ENCODE peak calls at places on chromosome 6, in nine cellular contexts. Y is NCI-H748 treated with DMSO at 0.1 percent for 48 hours; Q is NCI-H526; U is activated naive CD4-positive, alpha-beta T cell treated with anti-CD3 and anti-CD28 coated beads for 36 hours; P is Right ventricle myocardium inferior; V is activated CD8-positive, alpha-beta memory T cell treated with anti-CD3 and anti-CD28 coated beads, Interleukin-2, amount 50 U/mL, for 48 hours; B is retinal pigment epithelial cell; A is cerebellum; N is brain microvascular endothelial cell. J is an unnamed sample.

GRCh38 chr6:37024665-37025337 is 19.3 kb downstream of the FGD2 start:
- DNase-seq in Y (no peak), Q (no peak), U (peak; percentile 82), P (no peak), V (peak; percentile 81), B (peak; percentile 54), A (no peak), N (no peak), J (peak; percentile 98)

GRCh38 chr6:7073082-7073783 is 34.5 kb upstream of the RREB1 start:
- DNase-seq in Y (no peak), Q (no peak), U (no peak), P (no peak), V (no peak), B (no peak), A (no peak), N (no peak), J (peak; percentile 63)

GRCh38 chr6:98875375-98875774 is 41.0 kb downstream of the POU3F2 start:
- DNase-seq in Y (no peak), Q (no peak), U (no peak), P (no peak), V (no peak), B (no peak), A (no peak), N (no peak), J (no peak)

GRCh38 chr6:43840490-43841218 is 70.6 kb downstream of the VEGFA start:
- DNase-seq in Y (no peak), Q (no peak), U (no peak), P (no peak), V (no peak), B (no peak), A (no peak), N (no peak), J (no peak)

GRCh38 chr6:105211831-105212230 is 32.0 kb upstream of the POPDC3 start:
- DNase-seq in Y (no peak), Q (no peak), U (no peak), P (no peak), V (no peak), B (no peak), A (no peak), N (no peak), J (peak; percentile 61)

GRCh38 chr6:136251394-136251793 is 1.3 kb upstream of the MTFR2 start:
- DNase-seq in Y (no peak), Q (no peak), U (no peak), P (no peak), V (no peak), B (no peak), A (no peak), N (no peak), J (no peak)

GRCh38 chr6:13427838-13428527 is 59.4 kb downstream of the GFOD1 start:
- DNase-seq in Y (no peak), Q (no peak), U (peak; percentile 90), P (peak; percentile 78), V (peak; percentile 86), B (no peak), A (no peak), N (no peak), J (no peak)

GRCh38 chr6:42140051-42140450 is 2.4 kb downstream of the C6orf132 start:
- DNase-seq in Y (no peak), Q (no peak), U (no peak), P (no peak), V (no peak), B (no peak), A (no peak), N (no peak), J (peak; percentile 91)

GRCh38 chr6:43180985-43181384 is 1.0 kb upstream of the CUL9 start:
- DNase-seq in Y (no peak), Q (no peak), U (no peak), P (no peak), V (no peak), B (no peak), A (no peak), N (no peak), J (no peak)

GRCh38 chr6:169035381-169036280 is 218.0 kb downstream of the THBS2 start:
- DNase-seq in Y (no peak), Q (no peak), U (no peak), P (no peak), V (no peak), B (peak; percentile 87), A (no peak), N (peak; percentile 60), J (peak; percentile 11)

GRCh38 chr6:43228951-43229802 is at the start of gene DNPH1:
- DNase-seq in Y (peak; percentile 68), Q (no peak), U (peak; percentile 79), P (peak; percentile 89), V (peak; percentile 93), B (no peak), A (peak; percentile 87), N (peak; percentile 32), J (peak; percentile 78)

GRCh38 chr6:158805698-158806373 is 13.3 kb downstream of the EZR start:
- DNase-seq in Y (no peak), Q (no peak), U (no peak), P (no peak), V (no peak), B (no peak), A (no peak), N (no peak), J (no peak)

GRCh38 chr6:135853227-135853626 is 1.7 kb downstream of the PDE7B start:
- DNase-seq in Y (no peak), Q (no peak), U (no peak), P (no peak), V (no peak), B (no peak), A (no peak), N (peak; percentile 51), J (no peak)

GRCh38 chr6:106803188-106803587 is 171.3 kb downstream of the CD24 start:
- DNase-seq in Y (no peak), Q (no peak), U (no peak), P (no peak), V (no peak), B (no peak), A (no peak), N (no peak), J (no peak)

GRCh38 chr6:1771324-1771723 is 161.6 kb downstream of the FOXC1 start:
- DNase-seq in Y (peak; percentile 99), Q (no peak), U (peak; percentile 78), P (no peak), V (peak; percentile 66), B (no peak), A (no peak), N (peak; percentile 37), J (peak; percentile 89)

GRCh38 chr6:31489046-31489445 is 8.9 kb upstream of the MICB start:
- DNase-seq in Y (no peak), Q (no peak), U (no peak), P (no peak), V (no peak), B (no peak), A (no peak), N (no peak), J (no peak)

GRCh38 chr6:13729891-13730290 is 18.3 kb upstream of the RANBP9 start:
- DNase-seq in Y (no peak), Q (no peak), U (no peak), P (no peak), V (no peak), B (no peak), A (no peak), N (peak; percentile 40), J (peak; percentile 58)

GRCh38 chr6:6560909-6561308 is 27.6 kb upstream of the LY86 start:
- DNase-seq in Y (no peak), Q (no peak), U (no peak), P (no peak), V (no peak), B (no peak), A (no peak), N (no peak), J (no peak)

GRCh38 chr6:107105511-107106116 is 9.7 kb downstream of the BEND3 start:
- DNase-seq in Y (no peak), Q (no peak), U (no peak), P (no peak), V (no peak), B (no peak), A (no peak), N (no peak), J (no peak)

GRCh38 chr6:93017213-93017612 is 402.1 kb downstream of the EPHA7 start:
- DNase-seq in Y (no peak), Q (no peak), U (no peak), P (no peak), V (no peak), B (no peak), A (no peak), N (no peak), J (no peak)

GRCh38 chr6:24357336-24358218 is at the start of gene DCDC2:
- DNase-seq in Y (peak; percentile 80), Q (peak; percentile 57), U (peak; percentile 60), P (no peak), V (peak; percentile 62), B (no peak), A (no peak), N (no peak), J (peak; percentile 61)

GRCh38 chr6:28988536-28989415 is 16.3 kb downstream of the ZNF311 start:
- DNase-seq in Y (no peak), Q (no peak), U (peak; percentile 83), P (peak; percentile 76), V (peak; percentile 86), B (no peak), A (no peak), N (peak; percentile 66), J (peak; percentile 68)

GRCh38 chr6:56549014-56549413 is 93.7 kb downstream of the DST start:
- DNase-seq in Y (peak; percentile 14), Q (no peak), U (no peak), P (no peak), V (no peak), B (no peak), A (no peak), N (no peak), J (no peak)

GRCh38 chr6:166406197-166406596 is 23.5 kb upstream of the MPC1 start:
- DNase-seq in Y (no peak), Q (no peak), U (no peak), P (no peak), V (no peak), B (no peak), A (no peak), N (no peak), J (no peak)

GRCh38 chr6:43852350-43852864 is 82.4 kb downstream of the VEGFA start:
- DNase-seq in Y (no peak), Q (no peak), U (no peak), P (no peak), V (no peak), B (no peak), A (no peak), N (no peak), J (no peak)

GRCh38 chr6:145323652-145324051 is 411.7 kb downstream of the EPM2A start:
- DNase-seq in Y (no peak), Q (peak; percentile 43), U (no peak), P (no peak), V (no peak), B (no peak), A (no peak), N (no peak), J (no peak)

GRCh38 chr6:3451498-3451897 is 5.4 kb downstream of the SLC22A23 start:
- DNase-seq in Y (no peak), Q (no peak), U (no peak), P (no peak), V (no peak), B (no peak), A (no peak), N (no peak), J (no peak)

GRCh38 chr6:18308070-18308735 is 43.9 kb upstream of the DEK start:
- DNase-seq in Y (no peak), Q (no peak), U (no peak), P (no peak), V (no peak), B (peak; percentile 53), A (no peak), N (no peak), J (peak; percentile 40)

GRCh38 chr6:22362361-22362760 is 65.5 kb upstream of the PRL start:
- DNase-seq in Y (peak; percentile 83), Q (no peak), U (no peak), P (no peak), V (no peak), B (no peak), A (no peak), N (no peak), J (peak; percentile 50)